ENCODE peak calls at places on chromosomes 13 and 19, in four cellular contexts. S, N, C and X are unnamed samples.

GRCh38 chr13:41939403-41939802 is 21.5 kb downstream of the VWA8 start:
- DNase-seq in N (no peak), S (no peak), C (no peak), X (no peak)

GRCh38 chr13:92621985-92622384 is 604.6 kb upstream of the GPC6 start:
- DNase-seq in S (no peak), N (no peak), C (no peak), X (no peak)

GRCh38 chr19:6225232-6225635 is 54.5 kb downstream of the MLLT1 start:
- DNase-seq in S (no peak), C (no peak), N (no peak), X (no peak)

GRCh38 chr13:106432636-106433035 is 102.8 kb downstream of the EFNB2 start:
- DNase-seq in S (no peak), C (no peak), N (no peak), X (no peak)

GRCh38 chr13:21142766-21143165 is 33.6 kb downstream of the SKA3 start:
- DNase-seq in N (no peak), C (no peak), S (no peak), X (no peak)

GRCh38 chr13:28719656-28720055 is 886 bp upstream of the SLC46A3 start:
- DNase-seq in S (no peak), C (peak; percentile 64), N (no peak), X (no peak)

GRCh38 chr13:20118268-20119140 is 42.3 kb downstream of the GJA3 start:
- DNase-seq in N (peak; percentile 30), C (no peak), S (peak; percentile 87), X (no peak)

GRCh38 chr19:16160943-16161560 is 12.3 kb downstream of the CIB3 start:
- DNase-seq in N (peak; percentile 38), S (no peak), C (peak; percentile 14), X (no peak)

GRCh38 chr13:32414580-32414979 is 13.3 kb downstream of the N4BP2L1 start:
- DNase-seq in C (no peak), N (no peak), S (no peak), X (no peak)

GRCh38 chr13:51034906-51035305 is 76.2 kb downstream of the C13orf42 start:
- DNase-seq in C (no peak), N (no peak), S (no peak), X (no peak)

GRCh38 chr19:51139299-51140018 is 2.6 kb upstream of the SIGLEC7 start:
- DNase-seq in C (no peak), S (no peak), N (no peak), X (no peak)

GRCh38 chr19:19452241-19453128 is 47.0 kb downstream of the GATAD2A start:
- DNase-seq in C (no peak), N (no peak), S (no peak), X (no peak)

GRCh38 chr19:5184930-5185329 is 155.7 kb downstream of the PTPRS start:
- DNase-seq in C (no peak), N (no peak), S (no peak), X (no peak)

GRCh38 chr19:35144600-35145436 is 1.8 kb downstream of the FXYD7 start:
- DNase-seq in C (no peak), S (no peak), N (peak; percentile 93), X (no peak)

GRCh38 chr19:16400911-16401675 is 70.7 kb downstream of the EPS15L1 start:
- DNase-seq in C (no peak), N (no peak), S (no peak), X (no peak)

GRCh38 chr19:22502766-22503165 is 80.6 kb upstream of the ZNF98 start:
- DNase-seq in N (no peak), S (no peak), C (no peak), X (no peak)

GRCh38 chr13:30388401-30389283 is 33.7 kb upstream of the UBE2L5 start:
- DNase-seq in N (no peak), S (peak; percentile 90), C (peak; percentile 59), X (no peak)

GRCh38 chr19:45117167-45117594 is 24.2 kb downstream of the PPP1R37 start:
- DNase-seq in N (no peak), C (no peak), S (no peak), X (no peak)

GRCh38 chr13:98068511-98068910 is 74.4 kb upstream of the FARP1 start:
- DNase-seq in N (peak; percentile 0), C (no peak), S (no peak), X (no peak)

GRCh38 chr19:45881909-45882528 is 3.9 kb downstream of the IRF2BP1 start:
- DNase-seq in N (peak; percentile 61), S (no peak), C (no peak), X (no peak)

GRCh38 chr13:25171170-25171516 is 945 bp downstream of the AMER2 start:
- DNase-seq in S (no peak), C (no peak), N (no peak), X (no peak)

GRCh38 chr19:47084879-47085439 is 28.6 kb downstream of the ZC3H4 start:
- DNase-seq in N (no peak), S (no peak), C (no peak), X (no peak)

GRCh38 chr19:38690832-38691231 is 43.4 kb downstream of the ACTN4 start:
- DNase-seq in C (no peak), N (no peak), S (no peak), X (no peak)

GRCh38 chr19:33447336-33448158 is 74.0 kb downstream of the CEBPG start:
- DNase-seq in C (no peak), N (no peak), S (peak; percentile 60), X (no peak)
- TF ChIP-seq CTCF in C (no peak), N (no peak), S (no peak), X (no peak)

DNA sequence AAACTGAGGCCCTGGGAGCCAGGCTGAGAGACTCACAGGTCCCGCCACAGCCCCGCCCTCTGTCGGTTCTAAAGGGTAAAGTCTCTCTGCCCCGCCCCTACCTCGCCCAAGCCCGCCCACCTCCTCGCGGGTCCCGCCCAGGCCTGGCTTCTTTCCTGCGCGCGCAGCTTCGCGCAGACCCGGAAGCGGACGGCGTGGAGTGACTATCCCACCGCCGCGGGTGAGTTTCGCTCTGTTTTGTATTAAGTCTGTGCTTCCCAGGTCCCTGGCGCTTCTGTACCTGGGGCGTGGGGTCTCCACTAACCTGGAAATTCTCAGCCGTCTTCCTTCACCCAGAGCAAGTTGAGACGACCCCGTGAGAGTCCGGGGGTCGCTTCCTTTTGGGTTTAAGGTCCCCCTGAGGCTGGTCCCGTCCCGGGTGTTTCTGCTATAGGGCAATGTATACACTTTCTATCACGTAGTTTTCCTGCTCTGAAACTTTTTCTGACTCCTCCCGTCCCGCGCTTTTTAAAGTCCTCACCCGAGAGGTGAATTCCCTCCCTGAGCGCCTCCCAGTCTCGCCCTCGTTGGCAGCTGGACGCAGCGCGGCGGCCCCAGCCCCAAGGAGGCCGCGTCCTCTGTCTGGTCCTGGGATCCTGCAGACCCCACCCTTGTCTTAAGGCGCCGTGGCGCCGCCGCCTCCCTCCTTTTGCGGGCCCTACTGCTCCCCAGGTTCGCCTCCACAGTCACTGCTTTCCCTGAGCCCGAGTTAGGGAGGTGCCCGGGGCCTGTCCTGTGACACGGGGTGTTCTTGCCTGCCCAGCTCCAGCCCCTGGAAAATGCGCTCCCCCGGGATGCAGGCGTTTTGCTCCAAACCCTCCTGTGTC is at the start of gene ZNF765:
- DNase-seq in S (peak; percentile 98), C (peak; percentile 61), N (peak; percentile 95), X (peak; percentile 79)
- TF ChIP-seq CTCF in S (peak; percentile 54), C (peak; percentile 60), N (peak; percentile 73), X (peak; percentile 56)

GRCh38 chr19:15091918-15092753 is 10.1 kb downstream of the OR1I1 start:
- DNase-seq in C (no peak), S (peak; percentile 66), N (peak; percentile 45), X (peak; percentile 44)
- TF ChIP-seq CTCF in C (peak; percentile 62), S (peak; percentile 42), N (peak; percentile 44), X (peak; percentile 62)

GRCh38 chr13:97004886-97005285 is 10.6 kb upstream of the OXGR1 start:
- DNase-seq in N (no peak), S (no peak), C (no peak), X (no peak)
- TF ChIP-seq CTCF in N (no peak), S (no peak), C (no peak), X (no peak)

GRCh38 chr19:13036366-13036976 is 41.2 kb downstream of the NFIX start:
- DNase-seq in S (peak; percentile 85), N (peak; percentile 62), C (no peak), X (no peak)

GRCh38 chr19:13034636-13035035 is 39.4 kb downstream of the NFIX start:
- DNase-seq in S (no peak), N (no peak), C (no peak), X (no peak)

GRCh38 chr19:13037161-13037560 is 41.9 kb downstream of the NFIX start:
- DNase-seq in S (no peak), C (no peak), N (no peak), X (no peak)

GRCh38 chr19:13037718-13038117 is 42.4 kb downstream of the NFIX start:
- DNase-seq in N (no peak), S (no peak), C (no peak), X (no peak)

GRCh38 chr19:13035820-13036365 is 40.6 kb downstream of the NFIX start:
- DNase-seq in C (no peak), S (no peak), N (no peak), X (no peak)
- TF ChIP-seq CTCF in C (no peak), S (no peak), N (no peak), X (no peak)

DNA sequence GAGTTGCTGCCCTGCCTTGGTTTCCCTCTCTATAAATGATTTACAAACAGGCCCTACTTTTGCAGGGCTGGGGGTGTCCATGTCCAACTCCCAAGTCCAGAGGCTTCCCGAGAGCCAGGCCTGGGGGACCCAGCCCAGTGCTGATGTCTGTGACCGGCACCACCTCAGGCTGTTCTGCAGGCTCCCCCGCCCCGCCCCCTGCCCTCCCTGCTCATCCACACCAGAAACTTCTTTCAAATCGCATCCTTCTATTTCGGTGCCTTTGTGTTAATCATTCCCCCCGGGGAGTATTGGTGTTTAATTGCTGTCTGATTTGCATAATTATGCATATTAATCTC is 19.2 kb downstream of the TCF3 start:
- DNase-seq in S (no peak), C (no peak), N (no peak), X (no peak)
- TF ChIP-seq CTCF in S (no peak), C (no peak), N (no peak), X (no peak)

GRCh38 chr19:49451430-49452181 is at the start of gene PIH1D1:
- DNase-seq in N (peak; percentile 97), C (peak; percentile 97), S (peak; percentile 99), X (peak; percentile 97)
- TF ChIP-seq CTCF in N (no peak), C (peak; percentile 25), S (no peak), X (peak; percentile 18)